ENCODE peak calls at places on chromosomes 7 and 10, in four cellular contexts. Q is left colon, W is T47D, I is hepatocyte. F is an unnamed sample.

GRCh38 chr10:92997620-92998019 is 63.0 kb upstream of the CYP26C1 start:
- DNase-seq in Q (no peak), W (no peak), I (no peak), F (no peak)

GRCh38 chr7:100503350-100503735 is 19.6 kb downstream of the NYAP1 start:
- DNase-seq in Q (no peak), W (no peak), I (peak), F (no peak)

GRCh38 chr7:7756577-7756976 is 38.2 kb upstream of the RPA3 start:
- DNase-seq in Q (no peak), W (no peak), I (no peak), F (no peak)

GRCh38 chr7:77330169-77330882 is 85.8 kb downstream of the GSAP start:
- DNase-seq in Q (no peak), W (no peak), I (no peak), F (no peak)

GRCh38 chr7:44072364-44073231 is 7.2 kb upstream of the PGAM2 start:
- DNase-seq in Q (peak), W (peak), I (peak), F (peak)

GRCh38 chr7:21251166-21251806 is 176.6 kb upstream of the SP4 start:
- DNase-seq in Q (peak), W (no peak), I (peak), F (peak)

GRCh38 chr7:16849295-16850148 is 32.3 kb downstream of the AGR3 start:
- DNase-seq in Q (no peak), W (no peak), I (no peak), F (no peak)

GRCh38 chr10:116715839-116716377 is 26.5 kb downstream of the HSPA12A start:
- DNase-seq in Q (no peak), W (no peak), I (no peak), F (no peak)

GRCh38 chr7:120180221-120180620 is 92.8 kb upstream of the KCND2 start:
- DNase-seq in Q (no peak), W (no peak), I (no peak), F (no peak)

GRCh38 chr7:3277604-3278572 is 23.2 kb upstream of the SDK1 start:
- DNase-seq in Q (no peak), W (no peak), I (no peak), F (no peak)

GRCh38 chr10:1539216-1539615 is 198.1 kb downstream of the ADARB2 start:
- DNase-seq in Q (no peak), W (no peak), I (no peak), F (no peak)

GRCh38 chr10:124370426-124370825 is 48.3 kb downstream of the OAT start:
- DNase-seq in Q (no peak), W (no peak), I (no peak), F (no peak)

GRCh38 chr7:5429253-5429856 is 5.7 kb upstream of the TNRC18 start:
- DNase-seq in Q (peak), W (no peak), I (peak), F (no peak)

GRCh38 chr10:33412261-33413092 is 78.0 kb upstream of the NRP1 start:
- DNase-seq in Q (no peak), W (no peak), I (peak), F (no peak)

GRCh38 chr10:4902571-4903011 is 60.6 kb upstream of the AKR1C1 start:
- DNase-seq in Q (no peak), W (no peak), I (no peak), F (peak)

GRCh38 chr7:121000091-121000983 is 11.8 kb downstream of the CPED1 start:
- DNase-seq in Q (no peak), W (no peak), I (no peak), F (no peak)

GRCh38 chr10:43055991-43056567 is 20.8 kb upstream of the RET start:
- DNase-seq in Q (no peak), W (no peak), I (no peak), F (no peak)

F was measured in prostate gland.